ENCODE peak calls at places on chromosome 13, in seven cellular contexts. Z is CD4-positive, CD25-positive, alpha-beta regulatory T cell; G is effector memory CD4-positive, alpha-beta T cell; M is OCI-LY7; H is body of pancreas; R is GM23248; W is PC-3. P is an unnamed sample. For H3K9me3 and H3K36me3, the result is how much of the 10 kb centered on the place peaks cover.

GRCh38 chr13:34070006-34070405 is 252.1 kb downstream of the RFC3 start:
- DNase-seq in Z (no peak), G (no peak), M (no peak), H (no peak), R (peak), W (peak), P (no peak)

GRCh38 chr13:43303040-43303729 is 279.8 kb downstream of the DNAJC15 start:
- DNase-seq in Z (peak), G (no peak), M (peak), H (peak), R (peak), W (peak), P (peak)

GRCh38 chr13:50990540-50991506 is 81.2 kb downstream of the RNASEH2B start:
- DNase-seq in Z (no peak), G (no peak), M (no peak), H (no peak), R (peak), W (no peak), P (no peak)

GRCh38 chr13:33957497-33957905 is 139.6 kb downstream of the RFC3 start:
- DNase-seq in Z (no peak), G (no peak), M (no peak), H (no peak), R (no peak), W (no peak), P (no peak)

GRCh38 chr13:35925669-35926068 is 205.5 kb downstream of the DCLK1 start:
- DNase-seq in Z (no peak), G (no peak), M (no peak), H (no peak), R (no peak), W (no peak), P (no peak)

GRCh38 chr13:54373211-54373610 is 1344.6 kb downstream of the OLFM4 start:
- DNase-seq in Z (no peak), G (no peak), M (no peak), H (no peak), R (no peak), W (no peak), P (no peak)

GRCh38 chr13:102441085-102441484 is 39.2 kb upstream of the FGF14 start:
- DNase-seq in Z (no peak), G (no peak), M (no peak), H (no peak), R (no peak), W (no peak), P (no peak)

GRCh38 chr13:96822900-96823299 is 171.4 kb downstream of the OXGR1 start:
- DNase-seq in Z (no peak), G (no peak), M (peak), H (peak), R (peak), W (peak), P (peak)

GRCh38 chr13:33676045-33676699 is 141.8 kb upstream of the RFC3 start:
- DNase-seq in Z (no peak), G (no peak), M (no peak), H (peak), R (peak), W (peak), P (no peak)

GRCh38 chr13:19171563-19171962 is 10.1 kb downstream of the TUBA3C start:
- DNase-seq in Z (no peak), G (no peak), M (no peak), H (no peak), R (no peak), W (no peak), P (no peak)
- H3K9me3 ChIP-seq in Z (under half), G (under half), M (under half), H (under half), R (under half), W (under half), P (under half)

DNA sequence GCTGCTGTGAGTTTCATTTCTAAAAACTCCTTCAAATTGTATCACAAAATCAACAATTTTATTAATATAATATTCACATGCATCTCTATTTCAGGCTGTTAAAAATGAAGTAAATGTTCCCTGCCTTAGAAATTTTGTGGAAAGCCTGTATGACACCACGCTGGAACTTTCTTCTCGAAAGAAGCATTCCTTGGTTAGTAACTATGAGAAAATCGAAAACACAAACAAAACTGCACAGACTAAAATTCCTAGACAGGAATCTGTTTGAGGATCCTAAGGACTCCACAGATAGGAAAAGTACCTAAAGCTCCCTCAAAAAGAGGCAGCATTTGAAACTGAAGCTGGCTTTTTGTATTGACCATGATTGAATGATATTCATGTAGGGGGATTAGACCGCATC is 103.4 kb downstream of the FRY start:
- DNase-seq in Z (no peak), G (no peak), M (no peak), H (no peak), R (no peak), W (no peak), P (no peak)
- H3K36me3 ChIP-seq in Z (under half), G (under half), M (under half), H (under half), R (under half), W (under half), P (under half)

DNA sequence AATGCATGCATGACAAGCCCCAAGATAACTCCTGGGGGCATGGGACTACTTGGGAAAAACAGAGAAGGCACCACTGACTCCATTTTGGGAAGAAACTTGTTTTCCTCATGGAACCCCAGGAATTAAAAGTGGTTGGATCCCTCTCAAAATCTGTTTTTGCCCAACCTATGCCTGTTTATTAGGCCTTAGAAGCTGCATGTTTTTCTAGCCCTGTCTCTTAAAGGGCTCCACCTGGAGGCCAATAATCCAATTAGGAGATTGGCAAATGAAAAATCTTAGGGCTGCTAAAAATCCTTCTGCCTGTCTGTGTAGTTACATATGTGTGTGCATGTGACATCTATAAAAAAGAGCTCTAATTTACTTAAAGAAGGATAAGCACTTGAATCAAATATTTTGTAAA is 26.9 kb downstream of the MED4 start:
- DNase-seq in Z (peak), G (no peak), M (no peak), H (no peak), R (no peak), W (no peak), P (no peak)
- H3K9me3 ChIP-seq in Z (under half), G (under half), M (under half), H (under half), R (under half), W (under half), P (under half)

DNA sequence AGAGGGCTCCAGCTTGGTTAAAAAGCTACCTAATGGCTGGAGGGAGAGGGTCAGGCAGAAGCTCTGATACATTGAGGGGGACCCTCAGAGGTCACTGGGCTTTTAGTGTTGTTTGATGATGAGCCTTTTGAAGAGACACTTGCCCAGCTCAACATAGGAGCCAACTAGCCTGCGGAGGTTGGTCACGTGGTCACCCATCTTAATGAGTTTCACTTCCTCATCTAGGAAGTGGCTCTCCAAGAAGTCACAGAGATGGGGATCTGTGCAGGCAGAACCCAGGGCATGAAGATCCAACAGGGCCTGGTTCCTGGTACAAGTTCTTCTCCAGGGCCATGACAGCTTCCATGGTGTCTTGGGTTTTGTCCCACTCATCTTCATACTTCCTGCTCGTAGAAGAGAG is 33.4 kb downstream of the IPO5 start:
- DNase-seq in Z (no peak), G (no peak), M (peak), H (no peak), R (no peak), W (no peak), P (no peak)
- H3K36me3 ChIP-seq in Z (half or more), G (half or more), M (half or more), H (under half), R (half or more), W (half or more), P (under half)